ENCODE peak calls at places on chromosome 14, in six cellular contexts. S is mesothelial cell of epicardium; B is NCI-H1694 treated with DMSO at 0.1 percent for 48 hours; M is OCI-M1; N is ELF-1; I is stimulated activated naive CD8-positive, alpha-beta T cell treated with anti-CD3 and anti-CD28 coated beads, Interleukin-15, amount 100 ng/mL, for 72 hours. O is an unnamed sample.

GRCh38 chr14:94646481-94646880 is 34.3 kb downstream of the SERPINA3 start:
- DNase-seq in S (no peak), B (no peak), M (no peak), N (no peak), I (no peak), O (peak)

GRCh38 chr14:64715628-64716412 is 11.6 kb downstream of the PLEKHG3 start:
- DNase-seq in S (no peak), B (no peak), M (no peak), N (peak), I (no peak), O (no peak)

GRCh38 chr14:101183376-101184103 is 280.0 kb upstream of the RTL1 start:
- DNase-seq in S (peak), B (peak), M (no peak), N (peak), I (no peak), O (no peak)

GRCh38 chr14:93064411-93065271 is 51.1 kb downstream of the ITPK1 start:
- DNase-seq in S (no peak), B (no peak), M (no peak), N (no peak), I (no peak), O (peak)

GRCh38 chr14:105448706-105449111 is 25.9 kb upstream of the CRIP2 start:
- DNase-seq in S (peak), B (peak), M (peak), N (peak), I (peak), O (no peak)

GRCh38 chr14:105353163-105353562 is 38.6 kb downstream of the PACS2 start:
- DNase-seq in S (no peak), B (no peak), M (no peak), N (no peak), I (no peak), O (no peak)

GRCh38 chr14:90699016-90699415 is 117.2 kb downstream of the TTC7B start:
- DNase-seq in S (no peak), B (peak), M (no peak), N (no peak), I (no peak), O (no peak)

GRCh38 chr14:91320266-91320665 is 75.8 kb upstream of the GPR68 start:
- DNase-seq in S (no peak), B (no peak), M (no peak), N (no peak), I (no peak), O (no peak)

GRCh38 chr14:64293976-64294671 is at the start of gene ESR2:
- DNase-seq in S (peak), B (peak), M (peak), N (peak), I (peak), O (no peak)

GRCh38 chr14:54447231-54447692 is 6.1 kb upstream of the CNIH1 start:
- DNase-seq in S (no peak), B (no peak), M (no peak), N (no peak), I (no peak), O (peak)

GRCh38 chr14:50520947-50521815 is 11.2 kb downstream of the MAP4K5 start:
- DNase-seq in S (no peak), B (no peak), M (no peak), N (no peak), I (peak), O (peak)

GRCh38 chr14:59969319-59969718 is 49.4 kb downstream of the LRRC9 start:
- DNase-seq in S (no peak), B (no peak), M (no peak), N (no peak), I (no peak), O (no peak)

GRCh38 chr14:81313775-81314429 is 86.2 kb downstream of the STON2 start:
- DNase-seq in S (no peak), B (no peak), M (no peak), N (no peak), I (no peak), O (no peak)

GRCh38 chr14:59155886-59156285 is 32.6 kb upstream of the DAAM1 start:
- DNase-seq in S (no peak), B (no peak), M (no peak), N (no peak), I (no peak), O (no peak)

GRCh38 chr14:58746261-58746660 is 108.5 kb downstream of the DACT1 start:
- DNase-seq in S (no peak), B (no peak), M (peak), N (no peak), I (no peak), O (no peak)

GRCh38 chr14:58701156-58701555 is 63.4 kb downstream of the DACT1 start:
- DNase-seq in S (no peak), B (peak), M (no peak), N (no peak), I (no peak), O (no peak)

GRCh38 chr14:91872517-91873470 is 5.5 kb upstream of the TC2N start:
- DNase-seq in S (no peak), B (no peak), M (no peak), N (no peak), I (no peak), O (peak)

GRCh38 chr14:68816183-68816942 is 23.5 kb upstream of the ZFP36L1 start:
- DNase-seq in S (peak), B (peak), M (peak), N (peak), I (peak), O (no peak)

GRCh38 chr14:60214003-60214402 is 35.0 kb upstream of the PPM1A start:
- DNase-seq in S (no peak), B (no peak), M (no peak), N (no peak), I (no peak), O (no peak)

GRCh38 chr14:37263656-37264236 is 66.0 kb downstream of the MIPOL1 start:
- DNase-seq in S (no peak), B (no peak), M (no peak), N (no peak), I (no peak), O (no peak)

GRCh38 chr14:32038876-32039275 is 38.2 kb upstream of the ARHGAP5 start:
- DNase-seq in S (no peak), B (no peak), M (no peak), N (no peak), I (no peak), O (no peak)

GRCh38 chr14:96192975-96193805 is 11.4 kb upstream of the BDKRB2 start:
- DNase-seq in S (no peak), B (no peak), M (no peak), N (no peak), I (no peak), O (no peak)

GRCh38 chr14:70186826-70187483 is 1.8 kb downstream of the SLC8A3 start:
- DNase-seq in S (no peak), B (peak), M (peak), N (no peak), I (peak), O (peak)

GRCh38 chr14:64951724-64952123 is 9.2 kb upstream of the GPX2 start:
- DNase-seq in S (no peak), B (no peak), M (no peak), N (no peak), I (no peak), O (no peak)

GRCh38 chr14:26984318-26985177 is 386.7 kb upstream of the NOVA1 start:
- DNase-seq in S (peak), B (peak), M (peak), N (peak), I (peak), O (peak)

GRCh38 chr14:99713972-99714371 is 29.9 kb downstream of the CYP46A1 start:
- DNase-seq in S (no peak), B (no peak), M (no peak), N (no peak), I (no peak), O (no peak)